ENCODE peak calls at places on chromosome 21, in nine cellular contexts. U, B, Y, O, F, Q, A, V and I are unnamed samples.

GRCh38 chr21:46662367-46662654 is 26.8 kb downstream of the PRMT2 start:
- DNase-seq in U (no peak), B (no peak), Y (no peak), O (no peak), F (no peak), Q (no peak), A (no peak), V (no peak), I (no peak)

GRCh38 chr21:16308269-16308668 is 578.5 kb downstream of the USP25 start:
- DNase-seq in U (no peak), B (no peak), Y (peak; percentile 27), O (no peak), F (no peak), Q (peak; percentile 15), A (no peak), V (no peak), I (no peak)

GRCh38 chr21:27719226-27719625 is 752.3 kb upstream of the ADAMTS5 start:
- DNase-seq in U (no peak), B (no peak), Y (no peak), O (no peak), F (no peak), Q (no peak), A (no peak), V (no peak), I (no peak)

GRCh38 chr21:37373539-37373938 is 7.0 kb downstream of the DYRK1A start:
- DNase-seq in U (no peak), B (no peak), Y (no peak), O (no peak), F (no peak), Q (no peak), A (no peak), V (no peak), I (no peak)

GRCh38 chr21:18801468-18801867 is 397.9 kb upstream of the TMPRSS15 start:
- DNase-seq in U (peak; percentile 6), B (no peak), Y (no peak), O (no peak), F (no peak), Q (no peak), A (no peak), V (peak; percentile 32), I (no peak)

GRCh38 chr21:25568230-25568629 is 39.1 kb downstream of the MRPL39 start:
- DNase-seq in U (no peak), B (no peak), Y (peak; percentile 40), O (no peak), F (no peak), Q (peak; percentile 78), A (no peak), V (no peak), I (peak; percentile 49)

GRCh38 chr21:42199488-42200463 is 19.2 kb upstream of the ABCG1 start:
- DNase-seq in U (no peak), B (peak; percentile 68), Y (peak; percentile 75), O (no peak), F (no peak), Q (peak; percentile 77), A (peak; percentile 39), V (no peak), I (peak; percentile 57)

GRCh38 chr21:42566524-42567180 is 53.0 kb downstream of the SLC37A1 start:
- DNase-seq in U (no peak), B (no peak), Y (no peak), O (peak; percentile 16), F (no peak), Q (no peak), A (no peak), V (no peak), I (no peak)

DNA sequence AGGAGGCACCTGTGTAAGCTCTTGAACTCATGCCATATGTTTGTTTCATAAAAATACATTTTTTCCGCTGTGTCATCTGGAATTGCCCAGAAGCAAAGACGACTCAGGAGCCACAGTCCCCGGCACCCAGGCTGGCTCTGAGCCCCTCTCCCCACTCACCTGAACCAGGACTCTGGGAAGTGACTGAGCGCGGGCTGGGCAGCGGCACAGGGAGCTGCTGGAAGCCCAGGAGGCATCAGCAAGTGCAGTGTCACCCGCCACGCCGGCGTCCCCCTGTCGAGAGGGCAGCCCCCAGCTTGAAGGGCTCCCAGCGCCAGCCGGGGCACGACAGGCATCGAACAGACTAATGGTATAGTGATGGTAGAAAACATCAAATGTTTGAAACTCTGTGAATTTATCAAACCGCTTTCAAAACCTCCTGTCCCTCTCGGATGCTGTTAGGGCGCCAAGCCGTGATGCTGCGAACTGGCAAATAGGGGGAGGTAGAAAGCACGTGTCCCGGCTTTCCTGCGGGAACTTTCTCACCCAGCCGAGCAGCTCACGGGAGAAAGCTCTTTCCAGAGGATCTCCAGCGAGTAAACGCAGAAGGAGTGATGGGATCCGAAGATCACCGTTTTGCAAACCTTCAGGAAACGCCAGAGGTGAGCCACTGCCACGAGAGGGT is 57.8 kb upstream of the COL18A1 start:
- DNase-seq in U (peak; percentile 87), B (no peak), Y (no peak), O (no peak), F (no peak), Q (no peak), A (no peak), V (no peak), I (no peak)
- H3K4me3 ChIP-seq in U (no peak overlapping the region), B (no peak overlapping the region), Y (no peak overlapping the region), O (no peak overlapping the region), F (no peak overlapping the region), Q (no peak overlapping the region), A (no peak overlapping the region), V (no peak overlapping the region), I (no peak overlapping the region)

DNA sequence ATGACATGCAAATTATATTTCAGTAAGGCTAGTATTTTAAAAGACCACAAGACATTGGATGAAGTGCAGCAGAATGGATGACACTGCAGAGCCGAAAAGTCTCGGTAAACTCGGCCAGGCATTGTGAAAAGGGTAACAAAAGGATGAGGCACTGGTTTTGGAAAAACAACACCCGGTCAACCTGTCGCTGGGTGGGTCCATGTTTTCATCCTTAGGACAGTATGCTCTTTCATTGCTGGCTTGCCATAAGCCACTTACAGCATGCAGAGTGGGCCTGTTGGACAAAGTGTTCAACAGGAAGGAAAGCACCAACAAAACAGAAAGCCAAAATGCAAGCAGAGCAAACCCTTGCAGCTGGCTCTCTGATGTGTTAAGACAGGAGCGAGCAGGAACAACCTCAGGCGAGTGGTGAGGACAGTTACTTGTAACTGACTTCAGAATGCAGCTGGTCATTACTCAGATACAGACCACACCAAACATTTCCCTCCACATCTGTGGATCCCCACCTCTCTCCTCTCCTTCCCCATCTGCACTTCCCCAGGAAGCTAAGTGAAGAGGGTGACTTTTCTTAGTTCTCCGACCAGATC is 2.9 kb upstream of the RCAN1 start:
- DNase-seq in U (no peak), B (no peak), Y (no peak), O (no peak), F (no peak), Q (no peak), A (no peak), V (no peak), I (no peak)
- H3K4me3 ChIP-seq in U (no peak overlapping the region), B (no peak overlapping the region), Y (no peak overlapping the region), O (no peak overlapping the region), F (no peak overlapping the region), Q (no peak overlapping the region), A (no peak overlapping the region), V (no peak overlapping the region), I (no peak overlapping the region)

GRCh38 chr21:35027558-35028450 is 21.3 kb downstream of the RUNX1 start:
- DNase-seq in U (no peak), B (no peak), Y (no peak), O (no peak), F (no peak), Q (no peak), A (no peak), V (no peak), I (no peak)
- H3K4me3 ChIP-seq in U (no peak overlapping the region), B (peak overlapping the region; percentile 69), Y (no peak overlapping the region), O (no peak overlapping the region), F (no peak overlapping the region), Q (no peak overlapping the region), A (no peak overlapping the region), V (no peak overlapping the region), I (no peak overlapping the region)

GRCh38 chr21:43623588-43623987 is 35.7 kb downstream of the HSF2BP start:
- DNase-seq in U (no peak), B (no peak), Y (no peak), O (no peak), F (no peak), Q (no peak), A (no peak), V (no peak), I (no peak)

GRCh38 chr21:43619344-43619743 is 39.9 kb downstream of the HSF2BP start:
- DNase-seq in U (no peak), B (no peak), Y (no peak), O (no peak), F (no peak), Q (no peak), A (no peak), V (no peak), I (no peak)

GRCh38 chr21:43619856-43620255 is 39.4 kb downstream of the HSF2BP start:
- DNase-seq in U (no peak), B (no peak), Y (no peak), O (no peak), F (no peak), Q (no peak), A (no peak), V (no peak), I (no peak)

GRCh38 chr21:43622796-43623195 is 36.5 kb downstream of the HSF2BP start:
- DNase-seq in U (no peak), B (no peak), Y (no peak), O (no peak), F (no peak), Q (no peak), A (no peak), V (no peak), I (no peak)

GRCh38 chr21:43618940-43619339 is 40.3 kb downstream of the HSF2BP start:
- DNase-seq in U (no peak), B (no peak), Y (no peak), O (no peak), F (no peak), Q (no peak), A (no peak), V (no peak), I (no peak)
- H3K4me3 ChIP-seq in U (no peak overlapping the region), B (no peak overlapping the region), Y (no peak overlapping the region), O (no peak overlapping the region), F (no peak overlapping the region), Q (no peak overlapping the region), A (no peak overlapping the region), V (no peak overlapping the region), I (no peak overlapping the region)

GRCh38 chr21:34201441-34201838 is 128.1 kb downstream of the MRPS6 start:
- DNase-seq in U (no peak), B (no peak), Y (no peak), O (no peak), F (no peak), Q (no peak), A (no peak), V (peak; percentile 26), I (no peak)
- H3K4me3 ChIP-seq in U (peak overlapping the region; percentile 52), B (no peak overlapping the region), Y (peak overlapping the region; percentile 58), O (peak overlapping the region; percentile 60), F (peak overlapping the region; percentile 61), Q (peak overlapping the region; percentile 50), A (peak overlapping the region; percentile 42), V (peak overlapping the region; percentile 55), I (peak overlapping the region; percentile 49)

DNA sequence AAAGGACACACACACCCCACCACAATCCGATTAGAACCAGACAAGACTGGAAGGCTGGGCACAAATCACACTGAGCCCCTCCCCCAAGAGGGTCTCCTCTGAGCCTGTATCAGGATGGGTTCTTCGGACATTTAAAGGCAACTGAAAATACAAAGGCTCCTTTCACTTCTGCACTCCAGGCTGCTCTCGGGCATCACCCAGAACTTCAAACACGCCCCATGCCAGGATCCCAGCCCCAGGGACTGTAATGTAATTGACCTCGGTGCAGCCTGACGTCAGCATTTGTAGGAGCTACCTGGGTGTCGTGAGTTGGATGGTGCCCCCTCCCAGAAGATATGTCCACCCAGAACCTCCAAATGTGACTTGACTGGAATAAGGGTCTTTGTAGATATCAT is 95.3 kb downstream of the PSMG1 start:
- DNase-seq in U (no peak), B (peak; percentile 32), Y (no peak), O (no peak), F (no peak), Q (no peak), A (no peak), V (no peak), I (no peak)
- H3K4me3 ChIP-seq in U (no peak overlapping the region), B (no peak overlapping the region), Y (no peak overlapping the region), O (peak overlapping the region; percentile 2), F (no peak overlapping the region), Q (no peak overlapping the region), A (no peak overlapping the region), V (no peak overlapping the region), I (no peak overlapping the region)